ENCODE peak calls at places on chromosome 3, in seven cellular contexts. F is NCI-H1436 treated with DMSO at 0.1 percent for 48 hours, X is MM.1S, R is Ammon's horn, N is Panc1, G is HFFc6, P is hypothalamus. H is an unnamed sample.

GRCh38 chr3:50406487-50406886 is 47.2 kb upstream of the TMEM115 start:
- DNase-seq in F (no peak), X (no peak), R (no peak), N (no peak), G (no peak), P (no peak), H (no peak)

GRCh38 chr3:133457465-133458067 is 57.7 kb downstream of the BFSP2 start:
- DNase-seq in F (no peak), X (no peak), R (no peak), N (no peak), G (no peak), P (no peak), H (no peak)

GRCh38 chr3:64667138-64667537 is 20.7 kb downstream of the ADAMTS9 start:
- DNase-seq in F (no peak), X (no peak), R (no peak), N (no peak), G (no peak), P (no peak), H (no peak)

GRCh38 chr3:126197854-126198584 is 17.6 kb upstream of the ALDH1L1 start:
- DNase-seq in F (no peak), X (peak; percentile 60), R (peak; percentile 82), N (peak; percentile 46), G (peak; percentile 59), P (no peak), H (no peak)

GRCh38 chr3:102098130-102098885 is 249.0 kb downstream of the NFKBIZ start:
- DNase-seq in F (no peak), X (no peak), R (no peak), N (no peak), G (no peak), P (no peak), H (no peak)

GRCh38 chr3:117399311-117400068 is 689.9 kb downstream of the TUSC7 start:
- DNase-seq in F (no peak), X (no peak), R (peak; percentile 54), N (no peak), G (no peak), P (peak; percentile 11), H (no peak)

GRCh38 chr3:46124216-46125143 is 83.6 kb downstream of the CCR1 start:
- DNase-seq in F (no peak), X (no peak), R (no peak), N (no peak), G (peak; percentile 67), P (no peak), H (no peak)

GRCh38 chr3:27567251-27567650 is 83.1 kb upstream of the SLC4A7 start:
- DNase-seq in F (no peak), X (no peak), R (no peak), N (no peak), G (no peak), P (no peak), H (no peak)

GRCh38 chr3:170361711-170362110 is 4.2 kb downstream of the SKIL start:
- DNase-seq in F (no peak), X (no peak), R (no peak), N (no peak), G (no peak), P (no peak), H (no peak)

GRCh38 chr3:11407644-11408043 is 135.4 kb downstream of the ATG7 start:
- DNase-seq in F (no peak), X (no peak), R (no peak), N (no peak), G (no peak), P (no peak), H (no peak)

GRCh38 chr3:90241481-90241880 is 1134.1 kb downstream of the EPHA3 start:
- DNase-seq in F (no peak), X (no peak), R (no peak), N (no peak), G (peak; percentile 8), P (no peak), H (no peak)

GRCh38 chr3:120203016-120203415 is 82.0 kb downstream of the GPR156 start:
- DNase-seq in F (no peak), X (no peak), R (peak; percentile 56), N (no peak), G (peak; percentile 67), P (no peak), H (no peak)

GRCh38 chr3:177177670-177178295 is 19.5 kb downstream of the TBL1XR1 start:
- DNase-seq in F (no peak), X (no peak), R (no peak), N (no peak), G (no peak), P (no peak), H (no peak)

GRCh38 chr3:100954199-100954935 is 38.9 kb downstream of the ABI3BP start:
- DNase-seq in F (no peak), X (no peak), R (no peak), N (no peak), G (peak; percentile 15), P (no peak), H (no peak)

GRCh38 chr3:24523195-24523594 is 28.5 kb upstream of the THRB start:
- DNase-seq in F (no peak), X (no peak), R (no peak), N (no peak), G (no peak), P (no peak), H (no peak)

GRCh38 chr3:50264389-50264963 is 4.5 kb upstream of the SEMA3B start:
- DNase-seq in F (no peak), X (no peak), R (peak; percentile 91), N (no peak), G (peak; percentile 82), P (peak; percentile 59), H (peak; percentile 89)

GRCh38 chr3:133944641-133945441 is 49.2 kb upstream of the RAB6B start:
- DNase-seq in F (no peak), X (no peak), R (no peak), N (no peak), G (peak; percentile 67), P (no peak), H (peak; percentile 32)

GRCh38 chr3:157318639-157319288 is 117.9 kb upstream of the PTX3 start:
- DNase-seq in F (no peak), X (no peak), R (no peak), N (no peak), G (no peak), P (no peak), H (no peak)

GRCh38 chr3:153315781-153316180 is 153.8 kb downstream of the RAP2B start:
- DNase-seq in F (no peak), X (no peak), R (no peak), N (no peak), G (peak; percentile 52), P (no peak), H (no peak)

H was measured in left lung.